ENCODE peak calls at places on chromosome 19, in six cellular contexts. One of them, this sample, is unnamed. For H3K9me3, the result is how much of the 10 kb centered on the place peaks cover.

GRCh38 chr19:5024282-5024681 is 55.4 kb downstream of the KDM4B start:
- DNase-seq in PC-9: no peak
- DNase-seq in tibial artery: no peak
- DNase-seq in A673: no peak
- DNase-seq in right atrium auricular region: no peak
- DNase-seq in adrenal gland: no peak
- DNase-seq in this sample: no peak

GRCh38 chr19:35088514-35088913 is 27.1 kb upstream of the FXYD3 start:
- DNase-seq in PC-9: peak
- DNase-seq in tibial artery: no peak
- DNase-seq in A673: no peak
- DNase-seq in right atrium auricular region: no peak
- DNase-seq in adrenal gland: no peak
- DNase-seq in this sample: no peak

GRCh38 chr19:592101-592500 is 2.4 kb downstream of the HCN2 start:
- DNase-seq in PC-9: no peak
- DNase-seq in tibial artery: no peak
- DNase-seq in A673: no peak
- DNase-seq in right atrium auricular region: no peak
- DNase-seq in adrenal gland: no peak
- DNase-seq in this sample: no peak

GRCh38 chr19:798415-799075 is 1.3 kb downstream of the PTBP1 start:
- DNase-seq in PC-9: no peak
- DNase-seq in tibial artery: no peak
- DNase-seq in A673: no peak
- DNase-seq in right atrium auricular region: no peak
- DNase-seq in adrenal gland: peak
- DNase-seq in this sample: no peak

GRCh38 chr19:12990853-12991252 is 4.4 kb upstream of the NFIX start:
- DNase-seq in PC-9: no peak
- DNase-seq in tibial artery: no peak
- DNase-seq in A673: no peak
- DNase-seq in right atrium auricular region: no peak
- DNase-seq in adrenal gland: no peak
- DNase-seq in this sample: no peak

GRCh38 chr19:33446918-33447293 is 73.4 kb downstream of the CEBPG start:
- DNase-seq in PC-9: no peak
- DNase-seq in tibial artery: peak
- DNase-seq in A673: no peak
- DNase-seq in right atrium auricular region: no peak
- DNase-seq in adrenal gland: no peak
- DNase-seq in this sample: no peak

GRCh38 chr19:1807030-1807694 is 4.9 kb downstream of the ATP8B3 start:
- DNase-seq in PC-9: no peak
- DNase-seq in tibial artery: no peak
- DNase-seq in A673: no peak
- DNase-seq in right atrium auricular region: no peak
- DNase-seq in adrenal gland: no peak
- DNase-seq in this sample: no peak

GRCh38 chr19:13010038-13010991 is 15.0 kb downstream of the NFIX start:
- DNase-seq in PC-9: no peak
- DNase-seq in tibial artery: peak
- DNase-seq in A673: no peak
- DNase-seq in right atrium auricular region: peak
- DNase-seq in adrenal gland: no peak
- DNase-seq in this sample: peak

GRCh38 chr19:18899624-18900560 is 3.9 kb upstream of the CERS1 start:
- DNase-seq in PC-9: no peak
- DNase-seq in tibial artery: peak
- DNase-seq in A673: no peak
- DNase-seq in right atrium auricular region: no peak
- DNase-seq in adrenal gland: no peak
- DNase-seq in this sample: no peak

GRCh38 chr19:36028313-36029041 is 4.2 kb downstream of the CLIP3 start:
- DNase-seq in PC-9: no peak
- DNase-seq in tibial artery: no peak
- DNase-seq in A673: no peak
- DNase-seq in right atrium auricular region: no peak
- DNase-seq in adrenal gland: no peak
- DNase-seq in this sample: no peak

DNA sequence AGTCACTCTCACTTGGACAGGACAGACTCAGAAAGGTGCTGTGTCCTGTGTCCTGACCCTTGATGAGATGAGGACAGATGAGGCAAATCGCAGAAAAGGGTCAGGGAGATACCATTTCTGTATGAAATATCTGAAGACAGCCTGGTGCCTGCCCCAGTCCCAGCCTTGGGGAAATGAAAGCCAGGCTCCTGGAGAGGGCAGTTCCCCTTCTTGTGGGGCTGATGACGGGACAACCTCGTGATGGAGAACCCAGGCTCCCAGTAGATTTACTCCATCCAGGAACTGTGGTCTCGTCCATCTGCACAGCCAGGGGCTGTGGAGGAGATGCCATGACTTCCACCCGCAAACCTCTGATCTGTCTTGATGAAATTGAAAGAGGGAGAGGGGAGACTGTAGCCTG is 13.8 kb downstream of the LILRB1 start:
- DNase-seq in PC-9: no peak
- DNase-seq in tibial artery: no peak
- DNase-seq in A673: no peak
- DNase-seq in right atrium auricular region: no peak
- DNase-seq in adrenal gland: peak
- DNase-seq in this sample: no peak
- H3K9me3 ChIP-seq in PC-9: under half
- H3K9me3 ChIP-seq in tibial artery: under half
- H3K9me3 ChIP-seq in A673: under half
- H3K9me3 ChIP-seq in right atrium auricular region: under half
- H3K9me3 ChIP-seq in adrenal gland: under half
- H3K9me3 ChIP-seq in this sample: under half

DNA sequence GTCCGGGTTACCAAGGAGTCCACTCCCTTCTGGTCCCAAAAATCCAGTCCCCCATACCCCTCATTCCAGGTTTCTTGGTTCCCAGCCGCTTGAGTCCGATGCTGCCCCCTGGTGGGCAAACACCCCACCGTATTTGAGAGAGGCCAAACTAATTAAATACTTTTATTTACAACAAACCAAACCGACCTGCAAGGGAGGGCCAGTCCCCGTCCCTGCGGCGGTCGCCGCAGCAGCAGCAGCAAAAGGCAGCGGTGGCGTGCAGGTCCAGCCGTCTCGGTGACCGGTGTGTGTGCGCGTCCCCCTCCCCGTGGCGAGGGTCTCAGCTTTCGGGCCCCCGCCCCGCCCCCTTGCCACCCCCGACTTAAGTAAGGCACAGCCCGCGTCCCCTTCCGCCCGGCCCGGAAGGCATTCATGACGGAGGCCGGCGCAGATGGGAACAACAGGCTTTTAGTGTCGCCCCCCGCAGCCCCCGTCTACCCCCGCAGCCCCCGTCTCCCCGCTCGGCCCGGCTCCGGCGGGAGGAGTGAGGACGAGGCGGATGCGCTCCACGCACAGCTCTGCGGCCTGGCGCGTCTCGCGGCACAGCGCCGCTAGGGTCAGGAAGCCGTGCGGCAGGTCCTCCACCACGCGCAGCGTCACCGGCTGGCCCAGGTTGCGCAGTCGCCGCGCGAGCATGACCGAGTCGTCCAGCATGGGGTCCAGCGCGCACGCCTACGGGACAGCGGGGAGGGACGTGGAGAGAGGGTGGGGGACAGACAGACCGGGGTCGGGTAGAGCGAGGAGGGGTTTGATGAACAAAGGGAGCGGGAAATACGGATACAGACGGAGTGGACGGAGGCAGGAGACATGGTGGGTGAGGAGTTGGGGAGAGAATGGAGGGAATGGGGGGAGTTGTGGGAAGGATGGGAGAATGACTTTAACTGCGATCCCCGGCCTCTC is 11.5 kb upstream of the CNFN start:
- DNase-seq in PC-9: peak
- DNase-seq in tibial artery: peak
- DNase-seq in A673: peak
- DNase-seq in right atrium auricular region: peak
- DNase-seq in adrenal gland: peak
- DNase-seq in this sample: peak
- TF ChIP-seq CTCF in PC-9: peak
- TF ChIP-seq CTCF in tibial artery: peak
- TF ChIP-seq CTCF in A673: peak
- TF ChIP-seq CTCF in right atrium auricular region: peak
- TF ChIP-seq CTCF in adrenal gland: peak
- TF ChIP-seq CTCF in this sample: peak

GRCh38 chr19:6424939-6425731 is 524 bp upstream of the KHSRP start:
- DNase-seq in PC-9: peak
- DNase-seq in tibial artery: peak
- DNase-seq in A673: peak
- DNase-seq in right atrium auricular region: peak
- DNase-seq in adrenal gland: peak
- DNase-seq in this sample: peak
- H3K4me3 ChIP-seq in PC-9: no peak
- H3K4me3 ChIP-seq in tibial artery: peak
- H3K4me3 ChIP-seq in A673: peak
- H3K4me3 ChIP-seq in right atrium auricular region: no peak
- H3K4me3 ChIP-seq in adrenal gland: peak
- H3K4me3 ChIP-seq in this sample: no peak

DNA sequence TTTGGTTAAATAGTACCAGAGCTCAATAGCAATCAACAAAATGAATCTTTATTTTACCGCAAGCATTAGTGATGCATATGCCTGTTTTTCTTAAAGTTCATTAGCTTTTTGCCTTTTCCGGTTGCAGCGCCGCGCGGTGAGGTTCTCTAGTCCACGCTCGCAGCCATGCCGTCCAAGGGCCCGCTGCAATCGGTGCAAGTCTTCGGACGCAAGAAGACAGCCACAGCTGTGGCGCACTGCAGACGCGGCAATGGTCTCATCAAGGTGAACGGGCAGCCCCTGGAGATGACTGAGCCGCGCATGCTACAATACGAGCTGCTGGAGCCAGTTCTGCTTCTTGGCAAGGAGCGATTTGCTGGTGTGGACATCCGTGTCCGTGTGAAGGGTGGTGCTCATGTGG is 42.1 kb upstream of the ZNF486 start:
- DNase-seq in PC-9: no peak
- DNase-seq in tibial artery: no peak
- DNase-seq in A673: no peak
- DNase-seq in right atrium auricular region: no peak
- DNase-seq in adrenal gland: no peak
- DNase-seq in this sample: no peak
- H3K9me3 ChIP-seq in PC-9: under half
- H3K9me3 ChIP-seq in tibial artery: under half
- H3K9me3 ChIP-seq in A673: half or more
- H3K9me3 ChIP-seq in right atrium auricular region: half or more
- H3K9me3 ChIP-seq in adrenal gland: under half
- H3K9me3 ChIP-seq in this sample: under half

GRCh38 chr19:37855098-37855497 is 51.3 kb downstream of the WDR87 start:
- DNase-seq in PC-9: no peak
- DNase-seq in tibial artery: no peak
- DNase-seq in A673: no peak
- DNase-seq in right atrium auricular region: no peak
- DNase-seq in adrenal gland: no peak
- DNase-seq in this sample: peak
- TF ChIP-seq CTCF in PC-9: no peak
- TF ChIP-seq CTCF in tibial artery: no peak
- TF ChIP-seq CTCF in A673: no peak
- TF ChIP-seq CTCF in right atrium auricular region: no peak
- TF ChIP-seq CTCF in adrenal gland: no peak
- TF ChIP-seq CTCF in this sample: no peak

GRCh38 chr19:28633223-28634030 is 579.5 kb downstream of the UQCRFS1 start:
- DNase-seq in PC-9: no peak
- DNase-seq in tibial artery: no peak
- DNase-seq in A673: peak
- DNase-seq in right atrium auricular region: no peak
- DNase-seq in adrenal gland: peak
- DNase-seq in this sample: no peak

GRCh38 chr19:28634031-28634328 is 579.0 kb downstream of the UQCRFS1 start:
- DNase-seq in PC-9: no peak
- DNase-seq in tibial artery: no peak
- DNase-seq in A673: no peak
- DNase-seq in right atrium auricular region: no peak
- DNase-seq in adrenal gland: no peak
- DNase-seq in this sample: no peak

GRCh38 chr19:28634837-28635236 is 578.1 kb downstream of the UQCRFS1 start:
- DNase-seq in PC-9: no peak
- DNase-seq in tibial artery: no peak
- DNase-seq in A673: no peak
- DNase-seq in right atrium auricular region: no peak
- DNase-seq in adrenal gland: no peak
- DNase-seq in this sample: no peak

GRCh38 chr19:28631931-28632330 is 581.0 kb downstream of the UQCRFS1 start:
- DNase-seq in PC-9: no peak
- DNase-seq in tibial artery: no peak
- DNase-seq in A673: no peak
- DNase-seq in right atrium auricular region: no peak
- DNase-seq in adrenal gland: no peak
- DNase-seq in this sample: no peak

DNA sequence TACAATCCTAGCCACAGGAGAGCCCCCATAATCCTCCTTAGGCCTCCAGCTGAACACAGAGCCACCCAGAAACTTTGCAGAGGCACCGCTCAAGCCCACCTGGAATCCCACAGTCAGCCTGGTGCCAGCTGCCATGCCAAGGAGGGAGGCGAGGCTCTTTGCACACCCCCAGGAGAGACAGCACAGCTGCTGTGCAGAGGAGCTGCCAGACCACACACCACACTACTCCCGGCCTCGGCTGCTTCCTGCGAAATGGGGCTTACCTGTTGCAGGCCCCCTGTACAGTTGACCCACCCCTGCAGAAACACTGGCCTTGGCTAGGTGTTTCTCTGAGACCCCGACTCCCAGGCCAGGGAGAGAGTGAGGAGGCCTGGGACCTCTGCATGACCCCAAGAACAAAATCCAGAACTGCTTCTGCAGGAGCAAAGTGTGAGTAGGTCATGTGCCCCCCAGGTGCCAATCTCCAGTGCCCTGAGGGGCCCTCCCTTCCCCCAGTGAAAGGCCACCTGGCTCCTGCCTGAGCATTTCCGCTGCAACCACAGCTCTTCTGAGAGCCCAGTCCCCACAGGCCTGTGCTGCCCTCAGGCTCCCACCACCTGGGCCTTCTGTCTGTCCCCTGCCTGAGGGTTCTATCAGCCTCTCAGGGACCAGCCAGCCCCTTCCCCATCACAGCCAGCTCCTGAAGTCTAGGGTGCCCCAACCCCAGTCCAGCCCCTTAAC is 580.4 kb downstream of the UQCRFS1 start:
- DNase-seq in PC-9: no peak
- DNase-seq in tibial artery: no peak
- DNase-seq in A673: no peak
- DNase-seq in right atrium auricular region: no peak
- DNase-seq in adrenal gland: no peak
- DNase-seq in this sample: no peak
- H3K4me3 ChIP-seq in PC-9: no peak
- H3K4me3 ChIP-seq in tibial artery: no peak
- H3K4me3 ChIP-seq in A673: no peak
- H3K4me3 ChIP-seq in right atrium auricular region: no peak
- H3K4me3 ChIP-seq in adrenal gland: no peak
- H3K4me3 ChIP-seq in this sample: no peak

GRCh38 chr19:57511484-57511883 is 11.7 kb downstream of the ZNF773 start:
- DNase-seq in PC-9: no peak
- DNase-seq in tibial artery: no peak
- DNase-seq in A673: no peak
- DNase-seq in right atrium auricular region: no peak
- DNase-seq in adrenal gland: no peak
- DNase-seq in this sample: no peak
- H3K9me3 ChIP-seq in PC-9: under half
- H3K9me3 ChIP-seq in tibial artery: half or more
- H3K9me3 ChIP-seq in A673: under half
- H3K9me3 ChIP-seq in right atrium auricular region: half or more
- H3K9me3 ChIP-seq in adrenal gland: under half
- H3K9me3 ChIP-seq in this sample: under half